ENCODE peak calls at places on chromosomes 3 and 15, in eight cellular contexts. Y is endothelial cell of umbilical vein, M is neuronal stem cell, Q is GM12878, U is fibroblast of lung, J is neural progenitor cell, G is HepG2, L is astrocyte. W is an unnamed sample. For H3K4me1, the result is how much of the 10 kb centered on the place peaks cover.

GRCh38 chr3:16084887-16085286 is 89.6 kb upstream of the GALNT15 start:
- DNase-seq in Y (peak), M (no peak), Q (no peak), U (no peak), J (no peak), G (no peak), L (peak), W (no peak)

GRCh38 chr3:46571684-46572083 is 5.6 kb upstream of the LRRC2 start:
- DNase-seq in Y (no peak), M (no peak), Q (no peak), U (no peak), J (no peak), G (no peak), L (no peak), W (no peak)

GRCh38 chr15:24878153-24878552 is 76.6 kb upstream of the SNRPN start:
- DNase-seq in Y (peak), M (no peak), Q (no peak), U (peak), J (no peak), G (peak), L (peak), W (no peak)

GRCh38 chr15:89399390-89400120 is 64.9 kb upstream of the POLG start:
- DNase-seq in Y (no peak), M (no peak), Q (no peak), U (no peak), J (peak), G (no peak), L (no peak), W (no peak)

GRCh38 chr15:57606048-57606447 is 14.3 kb downstream of the MYZAP start:
- DNase-seq in Y (no peak), M (no peak), Q (no peak), U (no peak), J (no peak), G (no peak), L (no peak), W (no peak)

GRCh38 chr3:41024031-41024836 is 175.1 kb upstream of the CTNNB1 start:
- DNase-seq in Y (no peak), M (no peak), Q (no peak), U (no peak), J (no peak), G (no peak), L (no peak), W (no peak)

GRCh38 chr3:9250236-9250635 is 790 bp upstream of the SRGAP3 start:
- DNase-seq in Y (no peak), M (no peak), Q (no peak), U (no peak), J (peak), G (no peak), L (no peak), W (no peak)

GRCh38 chr15:89806565-89807550 is 7.8 kb downstream of the ANPEP start:
- DNase-seq in Y (no peak), M (no peak), Q (no peak), U (no peak), J (peak), G (peak), L (no peak), W (no peak)

GRCh38 chr3:46979958-46980497 is 562 bp downstream of the NBEAL2 start:
- DNase-seq in Y (no peak), M (no peak), Q (no peak), U (no peak), J (no peak), G (no peak), L (no peak), W (no peak)

GRCh38 chr3:77370413-77370812 is 330.5 kb downstream of the ROBO2 start:
- DNase-seq in Y (no peak), M (no peak), Q (no peak), U (peak), J (no peak), G (no peak), L (peak), W (no peak)

GRCh38 chr3:98855811-98856400 is 45.6 kb downstream of the DCBLD2 start:
- DNase-seq in Y (peak), M (no peak), Q (no peak), U (peak), J (no peak), G (no peak), L (peak), W (no peak)

GRCh38 chr3:23685484-23686258 is 120.1 kb upstream of the UBE2E1 start:
- DNase-seq in Y (peak), M (no peak), Q (no peak), U (peak), J (no peak), G (peak), L (peak), W (no peak)

GRCh38 chr3:122353215-122353614 is 28.2 kb downstream of the CSTA start:
- DNase-seq in Y (no peak), M (no peak), Q (no peak), U (no peak), J (no peak), G (no peak), L (no peak), W (no peak)

GRCh38 chr3:186787642-186788481 is 4.5 kb downstream of the EIF4A2 start:
- DNase-seq in Y (no peak), M (no peak), Q (no peak), U (no peak), J (no peak), G (no peak), L (no peak), W (peak)

GRCh38 chr15:68885070-68885469 is 45.3 kb upstream of the SPESP1 start:
- DNase-seq in Y (no peak), M (no peak), Q (no peak), U (peak), J (no peak), G (no peak), L (peak), W (no peak)

DNA sequence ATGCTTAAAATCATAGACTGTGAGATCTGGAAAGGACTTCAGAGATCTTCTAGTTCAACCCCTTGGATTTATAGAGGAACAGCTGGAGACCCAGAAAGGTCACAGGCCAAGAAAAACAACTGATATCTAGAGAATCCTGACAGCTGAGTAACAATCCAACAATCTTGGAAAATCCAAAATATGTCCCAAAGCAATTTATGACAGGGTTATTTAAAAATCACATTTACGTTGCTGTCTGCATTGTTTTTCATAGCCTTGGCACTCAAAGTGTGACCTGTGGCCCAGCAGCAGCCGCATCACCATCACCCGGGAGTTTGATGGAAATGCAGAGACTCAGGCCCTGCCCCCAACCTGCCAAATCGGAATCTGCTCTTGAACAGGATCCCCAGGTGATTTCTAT is 78.8 kb downstream of the FBN1 start:
- DNase-seq in Y (peak), M (no peak), Q (no peak), U (peak), J (no peak), G (no peak), L (peak), W (no peak)
- H3K4me2 ChIP-seq in Y (peak), M (no peak), Q (no peak), U (peak), J (no peak), G (no peak), L (peak), W (no peak)

GRCh38 chr3:42190701-42191442 is 75.1 kb downstream of the CCK start:
- DNase-seq in Y (peak), M (peak), Q (no peak), U (peak), J (peak), G (peak), L (peak), W (peak)

GRCh38 chr3:42189746-42190145 is 76.2 kb downstream of the CCK start:
- DNase-seq in Y (peak), M (no peak), Q (no peak), U (peak), J (no peak), G (no peak), L (no peak), W (no peak)

GRCh38 chr3:42187936-42188335 is 78.0 kb downstream of the CCK start:
- DNase-seq in Y (no peak), M (no peak), Q (no peak), U (no peak), J (no peak), G (no peak), L (no peak), W (no peak)

GRCh38 chr3:42188365-42188764 is 77.6 kb downstream of the CCK start:
- DNase-seq in Y (peak), M (no peak), Q (no peak), U (no peak), J (no peak), G (no peak), L (no peak), W (no peak)

DNA sequence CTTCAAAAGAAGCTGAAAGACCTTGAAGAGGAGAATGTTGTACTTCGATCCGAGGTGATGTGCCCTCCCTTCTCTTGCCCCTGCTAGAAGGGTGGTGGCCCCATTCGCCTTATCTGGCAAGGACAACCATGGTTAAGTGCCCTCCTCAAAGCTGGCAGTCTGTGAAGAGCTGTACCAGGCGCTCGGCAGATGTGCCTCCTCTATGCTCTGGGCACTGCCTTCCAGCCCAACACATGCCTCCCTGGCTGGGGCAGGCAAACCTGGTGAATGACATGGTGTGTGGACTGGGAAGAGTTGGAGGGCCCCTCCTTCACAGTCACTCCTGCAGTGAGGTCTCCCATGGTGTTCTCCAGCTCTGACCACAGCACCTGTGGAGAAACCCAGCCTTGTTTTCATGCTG is 76.9 kb downstream of the CCK start:
- DNase-seq in Y (no peak), M (no peak), Q (no peak), U (no peak), J (no peak), G (no peak), L (no peak), W (no peak)
- H3K4me1 ChIP-seq in Y (under half), M (under half), Q (under half), U (under half), J (under half), G (under half), L (under half), W (under half)

GRCh38 chr15:49421991-49422390 is 1.1 kb upstream of the FGF7 start:
- DNase-seq in Y (peak), M (peak), Q (peak), U (peak), J (peak), G (peak), L (peak), W (peak)
- H3K9ac ChIP-seq in Y (no peak), M (no peak), Q (no peak), U (no peak), J (no peak), G (no peak), L (no peak), W (no peak)

GRCh38 chr3:48065035-48065434 is 48.8 kb upstream of the MAP4 start:
- DNase-seq in Y (no peak), M (no peak), Q (no peak), U (no peak), J (no peak), G (no peak), L (no peak), W (no peak)
- H3K4me2 ChIP-seq in Y (no peak), M (no peak), Q (no peak), U (no peak), J (no peak), G (no peak), L (peak), W (no peak)

GRCh38 chr3:106446271-106446670 is 577.5 kb upstream of the CBLB start:
- DNase-seq in Y (no peak), M (no peak), Q (no peak), U (no peak), J (no peak), G (no peak), L (no peak), W (no peak)

GRCh38 chr3:106452096-106452495 is 583.3 kb upstream of the CBLB start:
- DNase-seq in Y (no peak), M (no peak), Q (no peak), U (no peak), J (no peak), G (no peak), L (no peak), W (no peak)

DNA sequence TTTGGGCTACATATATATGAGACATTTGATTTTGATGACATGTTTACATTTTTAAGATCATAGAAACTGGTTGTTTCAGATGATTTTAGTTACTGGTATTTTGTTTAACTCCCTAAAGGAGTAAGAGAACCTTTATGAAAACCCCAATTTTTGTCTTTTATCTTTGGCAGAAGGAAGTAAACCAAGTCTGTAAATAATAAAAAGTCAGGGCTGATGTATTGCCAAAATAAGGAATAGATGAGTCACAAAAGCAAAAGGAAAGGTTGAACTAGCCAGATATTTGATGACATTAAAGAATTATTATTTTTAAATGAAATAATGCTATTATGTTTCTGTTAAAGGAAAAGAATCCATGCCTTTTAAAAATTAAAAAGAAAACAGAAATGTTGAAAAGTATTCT is 579.1 kb upstream of the CBLB start:
- DNase-seq in Y (no peak), M (no peak), Q (no peak), U (no peak), J (no peak), G (no peak), L (no peak), W (no peak)
- H3K4me1 ChIP-seq in Y (under half), M (under half), Q (under half), U (under half), J (under half), G (under half), L (under half), W (under half)

DNA sequence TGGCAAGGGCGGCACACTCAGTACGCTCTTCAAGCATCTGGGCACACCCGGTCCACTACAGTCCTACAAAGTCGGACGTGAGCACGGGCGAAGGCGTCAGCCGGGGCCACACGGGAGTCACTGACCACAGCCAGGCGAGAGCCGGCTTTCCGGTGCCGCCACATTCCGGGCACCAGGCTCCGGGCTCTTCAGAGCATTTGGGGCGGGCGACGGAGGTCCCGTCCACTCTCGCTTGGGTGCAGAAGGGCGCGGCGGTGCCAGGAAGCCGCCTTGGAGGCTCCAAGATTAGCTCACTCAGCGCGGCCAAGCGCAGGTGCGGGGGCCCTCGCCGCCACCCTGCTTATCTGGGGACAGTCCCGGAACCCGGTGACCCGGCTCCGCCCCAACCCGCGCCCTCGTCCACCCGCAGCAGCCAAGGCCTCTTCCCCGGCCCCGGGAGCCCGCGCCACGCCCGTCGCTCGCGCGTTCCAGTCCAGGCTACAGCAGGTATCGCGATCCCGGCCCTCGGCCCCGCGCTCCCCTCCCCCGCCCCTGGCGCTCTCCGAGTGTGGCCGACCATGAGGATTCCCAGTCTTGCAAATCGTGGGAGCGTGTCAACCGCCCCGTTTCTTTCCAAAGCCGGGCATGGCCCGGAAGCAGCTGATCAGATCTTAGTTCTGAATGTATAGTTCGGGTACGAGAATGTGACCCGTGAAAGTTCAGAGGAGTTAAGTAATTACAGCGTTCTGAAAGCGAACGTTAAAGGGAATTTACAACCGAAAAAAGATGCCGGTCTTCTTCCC is at the start of gene ADPRH:
- DNase-seq in Y (peak), M (peak), Q (no peak), U (peak), J (peak), G (no peak), L (peak), W (peak)
- H3K9ac ChIP-seq in Y (peak), M (peak), Q (peak), U (peak), J (no peak), G (peak), L (peak), W (peak)

GRCh38 chr3:114649331-114649730 is 355.5 kb downstream of the TIGIT start:
- DNase-seq in Y (peak), M (no peak), Q (no peak), U (no peak), J (no peak), G (peak), L (peak), W (no peak)

GRCh38 chr3:114646521-114646920 is 352.7 kb downstream of the TIGIT start:
- DNase-seq in Y (no peak), M (no peak), Q (no peak), U (no peak), J (no peak), G (no peak), L (no peak), W (no peak)

GRCh38 chr3:114651555-114651954 is 357.7 kb downstream of the TIGIT start:
- DNase-seq in Y (no peak), M (no peak), Q (no peak), U (no peak), J (no peak), G (no peak), L (no peak), W (no peak)

GRCh38 chr3:114645392-114645791 is 351.6 kb downstream of the TIGIT start:
- DNase-seq in Y (no peak), M (no peak), Q (no peak), U (peak), J (no peak), G (peak), L (no peak), W (no peak)

GRCh38 chr3:114650808-114651207 is 357.0 kb downstream of the TIGIT start:
- DNase-seq in Y (peak), M (no peak), Q (no peak), U (peak), J (no peak), G (peak), L (peak), W (no peak)
- H3K4me2 ChIP-seq in Y (no peak), M (no peak), Q (no peak), U (peak), J (no peak), G (no peak), L (peak), W (no peak)

W was measured in Karpas-422.